ENCODE peak calls at places on chromosomes 2 and 18, in ten cellular contexts. U, W, L, J, A, F, H, B, R and T are unnamed samples.

GRCh38 chr18:10381951-10382350 is 72.5 kb upstream of the APCDD1 start:
- DNase-seq in H (no peak), A (no peak), L (no peak), R (no peak), J (no peak), U (no peak), W (no peak), B (peak), F (no peak), T (no peak)

GRCh38 chr2:61343141-61343540 is 127.7 kb downstream of the USP34 start:
- DNase-seq in W (no peak), A (no peak), F (no peak), B (peak), R (no peak), U (no peak), H (no peak), J (no peak), L (no peak), T (no peak)

GRCh38 chr2:220482751-220483150 is 855.3 kb downstream of the SLC4A3 start:
- DNase-seq in U (no peak), B (no peak), L (no peak), J (no peak), R (no peak), A (no peak), F (no peak), W (no peak), H (no peak), T (no peak)

GRCh38 chr18:57895182-57895581 is 92.1 kb upstream of the ATP8B1 start:
- DNase-seq in B (no peak), U (no peak), J (no peak), R (no peak), A (no peak), F (no peak), W (no peak), L (no peak), H (no peak), T (no peak)

GRCh38 chr2:37389984-37390765 is 45.7 kb downstream of the QPCT start:
- DNase-seq in B (peak), H (peak), A (peak), W (peak), R (peak), U (peak), J (peak), F (peak), L (no peak), T (no peak)

GRCh38 chr18:72867721-72868665 is at the start of gene NETO1:
- DNase-seq in A (no peak), J (no peak), U (peak), H (no peak), F (no peak), B (peak), L (no peak), R (peak), W (no peak), T (no peak)

GRCh38 chr2:16476168-16476567 is 189.5 kb downstream of the CYRIA start:
- DNase-seq in B (no peak), W (no peak), F (no peak), H (no peak), L (no peak), J (no peak), A (no peak), U (no peak), R (no peak), T (no peak)

GRCh38 chr2:30820381-30821055 is 13.3 kb upstream of the CAPN13 start:
- DNase-seq in B (no peak), W (no peak), F (no peak), A (no peak), R (no peak), H (no peak), J (no peak), L (no peak), U (no peak), T (no peak)

GRCh38 chr18:79544386-79544963 is 135.1 kb upstream of the CTDP1 start:
- DNase-seq in B (no peak), R (no peak), A (no peak), J (no peak), W (no peak), L (peak), U (no peak), H (no peak), F (no peak), T (no peak)

GRCh38 chr2:235807347-235807746 is 313.5 kb downstream of the AGAP1 start:
- DNase-seq in W (no peak), R (no peak), B (no peak), H (no peak), L (no peak), F (no peak), U (no peak), J (no peak), A (no peak), T (no peak)

GRCh38 chr2:22812065-22812680 is 572.8 kb upstream of the KLHL29 start:
- DNase-seq in U (no peak), W (no peak), F (no peak), L (no peak), H (no peak), A (no peak), B (no peak), R (no peak), J (no peak), T (no peak)

GRCh38 chr2:236887519-236887918 is 198.2 kb upstream of the COPS8 start:
- DNase-seq in W (no peak), B (no peak), F (no peak), J (no peak), A (no peak), U (no peak), L (peak), R (no peak), H (no peak), T (no peak)

GRCh38 chr2:30511122-30512083 is 64.4 kb downstream of the LCLAT1 start:
- DNase-seq in L (peak), R (no peak), H (no peak), U (peak), J (no peak), B (peak), F (no peak), A (no peak), W (peak), T (peak)

GRCh38 chr2:24972315-24972958 is 682 bp upstream of the DNAJC27 start:
- DNase-seq in J (peak), R (peak), A (peak), B (peak), W (no peak), H (no peak), F (no peak), U (peak), L (no peak), T (peak)

GRCh38 chr2:120944575-120944974 is 208.9 kb downstream of the GLI2 start:
- DNase-seq in R (no peak), W (no peak), H (no peak), A (no peak), U (no peak), F (no peak), J (no peak), B (no peak), L (no peak), T (no peak)

GRCh38 chr18:9872823-9873222 is 12.9 kb upstream of the TXNDC2 start:
- DNase-seq in H (no peak), J (no peak), W (no peak), A (no peak), F (no peak), L (no peak), U (no peak), B (no peak), R (no peak), T (no peak)

GRCh38 chr2:170715062-170715931 is at the start of gene SP5:
- DNase-seq in W (peak), F (no peak), L (peak), J (peak), B (peak), U (peak), A (no peak), H (no peak), R (peak), T (peak)

GRCh38 chr2:67234443-67234842 is 162.7 kb upstream of the ETAA1 start:
- DNase-seq in W (no peak), F (no peak), L (no peak), J (no peak), R (no peak), B (peak), H (no peak), A (no peak), U (no peak), T (no peak)

GRCh38 chr2:201220102-201220570 is 37.2 kb downstream of the CASP10 start:
- DNase-seq in A (no peak), J (no peak), L (no peak), W (no peak), B (peak), R (peak), U (no peak), H (no peak), F (no peak), T (no peak)

GRCh38 chr2:70991742-70992141 is 2.9 kb downstream of the TEX261 start:
- DNase-seq in W (no peak), U (no peak), R (no peak), F (no peak), H (no peak), L (peak), B (no peak), J (no peak), A (no peak), T (no peak)

GRCh38 chr18:7417742-7418141 is 149.4 kb upstream of the PTPRM start:
- DNase-seq in A (no peak), F (no peak), J (no peak), U (peak), W (no peak), B (peak), R (no peak), L (no peak), H (no peak), T (no peak)

GRCh38 chr18:6024740-6025139 is 129.4 kb upstream of the TMEM200C start:
- DNase-seq in F (no peak), U (no peak), L (no peak), A (no peak), R (no peak), B (no peak), J (no peak), W (no peak), H (no peak), T (no peak)

GRCh38 chr18:55588001-55588875 is at the start of gene TCF4:
- DNase-seq in A (no peak), F (no peak), U (peak), J (no peak), H (no peak), L (peak), B (peak), R (peak), W (no peak), T (peak)

GRCh38 chr2:97871096-97871780 is 124.5 kb downstream of the TMEM131 start:
- DNase-seq in H (no peak), W (no peak), R (no peak), J (no peak), U (peak), L (no peak), A (no peak), F (no peak), B (peak), T (no peak)

GRCh38 chr2:58107803-58108710 is 61.5 kb downstream of the VRK2 start:
- DNase-seq in F (no peak), U (peak), A (no peak), L (no peak), R (no peak), W (no peak), J (no peak), B (peak), H (no peak), T (no peak)

GRCh38 chr18:11392292-11392691 is 217.1 kb upstream of the SLC35G4 start:
- DNase-seq in B (no peak), H (no peak), L (no peak), A (no peak), R (no peak), J (no peak), U (peak), W (no peak), F (no peak), T (no peak)

GRCh38 chr2:72028351-72028995 is 119.2 kb downstream of the CYP26B1 start:
- DNase-seq in F (no peak), U (no peak), W (no peak), A (no peak), R (no peak), J (no peak), B (no peak), H (no peak), L (no peak), T (no peak)

GRCh38 chr2:36433311-36434217 is 78.0 kb downstream of the CRIM1 start:
- DNase-seq in W (peak), A (no peak), J (no peak), B (peak), H (no peak), U (peak), L (peak), F (no peak), R (no peak), T (peak)

GRCh38 chr18:48942086-48942485 is 8.7 kb downstream of the SMAD7 start:
- DNase-seq in J (no peak), F (no peak), H (no peak), W (no peak), A (no peak), R (no peak), U (no peak), L (no peak), B (no peak), T (no peak)